ENCODE peak calls at places on chromosome 5, in five cellular contexts. V, K, J, G and Y are unnamed samples.

GRCh38 chr5:90488791-90489190 is 14.1 kb downstream of the POLR3G start:
- DNase-seq in V (no peak), K (no peak), J (peak; percentile 58), G (no peak), Y (no peak)

GRCh38 chr5:81232449-81233079 is 558 bp upstream of the CKMT2 start:
- DNase-seq in V (no peak), K (no peak), J (peak; percentile 67), G (peak; percentile 79), Y (no peak)

GRCh38 chr5:100872409-100873190 is 30.5 kb downstream of the ST8SIA4 start:
- DNase-seq in V (no peak), K (no peak), J (no peak), G (no peak), Y (no peak)

GRCh38 chr5:153565822-153566221 is 75.4 kb downstream of the GRIA1 start:
- DNase-seq in V (no peak), K (no peak), J (peak; percentile 87), G (no peak), Y (no peak)

GRCh38 chr5:169767938-169768337 is 130.9 kb downstream of the DOCK2 start:
- DNase-seq in V (no peak), K (no peak), J (no peak), G (no peak), Y (no peak)

GRCh38 chr5:112848116-112848811 is 12.8 kb upstream of the SRP19 start:
- DNase-seq in V (no peak), K (no peak), J (peak; percentile 80), G (no peak), Y (no peak)

GRCh38 chr5:50968296-50969206 is 302.1 kb downstream of the PARP8 start:
- DNase-seq in V (no peak), K (no peak), J (no peak), G (no peak), Y (peak; percentile 11)

GRCh38 chr5:114467729-114468128 is 105.9 kb downstream of the KCNN2 start:
- DNase-seq in V (no peak), K (no peak), J (peak; percentile 55), G (no peak), Y (no peak)

GRCh38 chr5:42756630-42757601 is at the start of gene CCDC152:
- DNase-seq in V (no peak), K (no peak), J (no peak), G (peak; percentile 28), Y (peak; percentile 21)

GRCh38 chr5:82277613-82277986 is 554 bp downstream of the RPS23 start:
- DNase-seq in V (no peak), K (no peak), J (peak; percentile 12), G (no peak), Y (no peak)

GRCh38 chr5:61926911-61927310 is 379.1 kb upstream of the KIF2A start:
- DNase-seq in V (peak; percentile 10), K (no peak), J (no peak), G (no peak), Y (no peak)

GRCh38 chr5:117405197-117405596 is 830.6 kb upstream of the SEMA6A start:
- DNase-seq in V (no peak), K (no peak), J (no peak), G (no peak), Y (no peak)

GRCh38 chr5:71778678-71779276 is 59.7 kb downstream of the CARTPT start:
- DNase-seq in V (no peak), K (no peak), J (peak; percentile 42), G (no peak), Y (no peak)

GRCh38 chr5:58264276-58264675 is 195.6 kb downstream of the PLK2 start:
- DNase-seq in V (no peak), K (no peak), J (no peak), G (no peak), Y (no peak)

GRCh38 chr5:20000416-20000815 is 12.4 kb upstream of the CDH18 start:
- DNase-seq in V (no peak), K (no peak), J (no peak), G (no peak), Y (no peak)

GRCh38 chr5:102778478-102778877 is 23.4 kb downstream of the PAM start:
- DNase-seq in V (no peak), K (no peak), J (peak; percentile 70), G (no peak), Y (no peak)

GRCh38 chr5:93072831-93073459 is 508.1 kb downstream of the NR2F1-AS1 start:
- DNase-seq in V (no peak), K (no peak), J (peak; percentile 48), G (no peak), Y (no peak)

GRCh38 chr5:5271606-5272321 is 131.6 kb downstream of the ADAMTS16 start:
- DNase-seq in V (peak; percentile 68), K (no peak), J (peak; percentile 56), G (no peak), Y (no peak)

GRCh38 chr5:99586878-99587277 is 658.1 kb upstream of the CHD1 start:
- DNase-seq in V (no peak), K (no peak), J (no peak), G (no peak), Y (no peak)

GRCh38 chr5:173202266-173202875 is 32.6 kb downstream of the NKX2-5 start:
- DNase-seq in V (no peak), K (no peak), J (no peak), G (no peak), Y (no peak)

GRCh38 chr5:23405316-23406068 is 101.9 kb upstream of the PRDM9 start:
- DNase-seq in V (no peak), K (no peak), J (no peak), G (no peak), Y (no peak)
- TF ChIP-seq CTCF in V (no peak), K (no peak), J (no peak), G (no peak), Y (no peak)

GRCh38 chr5:132662925-132663770 is 5.2 kb downstream of the IL13 start:
- DNase-seq in V (no peak), K (no peak), J (peak; percentile 31), G (no peak), Y (no peak)
- TF ChIP-seq CTCF in V (no peak), K (no peak), J (peak; percentile 12), G (no peak), Y (no peak)

DNA sequence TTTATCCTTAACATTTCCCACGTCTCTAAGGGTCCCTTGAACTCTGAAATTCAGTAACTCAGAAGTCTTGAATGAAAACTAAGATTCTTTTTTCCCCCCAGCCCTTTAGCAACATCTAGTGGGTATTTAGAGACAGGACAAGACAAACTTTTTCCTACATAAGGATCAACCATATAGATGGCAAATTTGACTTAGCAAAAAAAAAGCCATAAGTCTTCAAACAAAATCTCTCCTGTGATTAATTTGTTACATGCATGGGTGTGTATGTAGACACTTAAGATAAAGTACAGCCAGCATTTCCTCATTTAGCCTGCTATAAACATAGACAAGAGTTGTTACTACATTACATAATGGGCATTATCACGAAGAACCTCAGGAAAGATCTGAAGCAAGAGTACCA is 29.1 kb upstream of the ANKRD31 start:
- DNase-seq in V (no peak), K (no peak), J (peak; percentile 55), G (no peak), Y (no peak)
- TF ChIP-seq CTCF in V (peak; percentile 19), K (peak; percentile 69), J (peak; percentile 68), G (no peak), Y (no peak)

GRCh38 chr5:124774002-124774318 is 27.5 kb upstream of the ZNF608 start:
- DNase-seq in V (no peak), K (no peak), J (no peak), G (no peak), Y (no peak)

DNA sequence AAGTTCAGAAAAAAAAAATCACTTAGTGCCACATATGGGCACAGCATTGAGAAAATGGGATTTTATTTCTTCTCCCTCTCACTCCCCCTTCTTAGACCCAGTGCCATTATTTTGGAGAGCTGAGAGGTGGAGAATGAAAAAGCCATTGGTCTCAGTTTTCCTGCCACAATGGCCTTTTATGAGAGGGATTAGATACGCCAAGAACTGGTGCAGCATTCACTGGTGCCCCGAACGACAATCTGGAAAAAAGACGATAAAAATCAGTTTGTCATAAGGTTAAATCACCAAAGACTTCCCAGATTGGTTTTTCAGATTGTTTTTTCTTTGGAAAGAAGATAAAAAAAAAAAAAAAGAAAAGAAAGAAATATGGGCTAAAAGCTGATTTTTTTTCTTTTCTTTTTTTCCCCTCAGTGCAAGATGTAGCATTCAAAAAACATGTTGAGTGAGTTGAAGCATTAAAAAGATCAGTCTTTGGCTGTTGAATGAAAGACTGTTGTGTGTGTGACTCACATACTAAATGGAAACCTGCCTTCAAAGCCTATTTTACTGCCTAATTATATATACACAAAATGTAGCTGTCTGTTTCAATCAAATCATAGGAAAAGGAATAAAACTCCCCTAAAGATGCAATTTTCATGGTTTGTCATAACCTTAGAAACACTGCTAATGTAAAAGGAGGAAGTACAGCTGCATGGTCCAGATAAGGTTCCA is 27.0 kb upstream of the ZNF608 start:
- DNase-seq in V (no peak), K (no peak), J (no peak), G (no peak), Y (no peak)
- TF ChIP-seq CTCF in V (no peak), K (no peak), J (no peak), G (no peak), Y (no peak)

GRCh38 chr5:53381-54174 is 38.4 kb upstream of the PLEKHG4B start:
- DNase-seq in V (no peak), K (peak; percentile 54), J (no peak), G (peak; percentile 53), Y (peak; percentile 56)
- TF ChIP-seq CTCF in V (no peak), K (no peak), J (no peak), G (peak; percentile 26), Y (no peak)

GRCh38 chr5:149229298-149229937 is 42.2 kb upstream of the AFAP1L1 start:
- DNase-seq in V (no peak), K (no peak), J (no peak), G (no peak), Y (no peak)
- TF ChIP-seq CTCF in V (no peak), K (no peak), J (no peak), G (no peak), Y (no peak)

DNA sequence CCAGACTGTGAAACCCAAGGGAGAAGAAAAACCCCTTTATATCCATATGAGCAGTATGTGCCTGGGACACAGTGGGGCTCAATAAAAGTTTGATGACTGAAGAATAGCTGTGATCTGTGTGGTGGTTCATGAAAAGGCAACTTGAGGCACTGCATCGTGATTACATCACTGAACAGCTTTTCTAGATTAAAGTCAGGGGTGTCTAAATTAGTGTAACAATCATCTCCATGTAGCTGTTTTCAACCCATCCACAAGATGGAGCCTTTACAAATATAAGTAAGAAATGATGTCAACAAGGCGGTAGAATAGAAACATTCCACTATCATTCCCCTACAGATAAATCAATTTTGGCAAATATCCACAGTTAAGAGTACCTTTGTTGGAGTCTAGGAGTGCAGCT is 55.5 kb downstream of the PRRC1 start:
- DNase-seq in V (no peak), K (no peak), J (no peak), G (no peak), Y (no peak)
- TF ChIP-seq CTCF in V (peak; percentile 17), K (peak; percentile 38), J (peak; percentile 14), G (no peak), Y (peak; percentile 25)

DNA sequence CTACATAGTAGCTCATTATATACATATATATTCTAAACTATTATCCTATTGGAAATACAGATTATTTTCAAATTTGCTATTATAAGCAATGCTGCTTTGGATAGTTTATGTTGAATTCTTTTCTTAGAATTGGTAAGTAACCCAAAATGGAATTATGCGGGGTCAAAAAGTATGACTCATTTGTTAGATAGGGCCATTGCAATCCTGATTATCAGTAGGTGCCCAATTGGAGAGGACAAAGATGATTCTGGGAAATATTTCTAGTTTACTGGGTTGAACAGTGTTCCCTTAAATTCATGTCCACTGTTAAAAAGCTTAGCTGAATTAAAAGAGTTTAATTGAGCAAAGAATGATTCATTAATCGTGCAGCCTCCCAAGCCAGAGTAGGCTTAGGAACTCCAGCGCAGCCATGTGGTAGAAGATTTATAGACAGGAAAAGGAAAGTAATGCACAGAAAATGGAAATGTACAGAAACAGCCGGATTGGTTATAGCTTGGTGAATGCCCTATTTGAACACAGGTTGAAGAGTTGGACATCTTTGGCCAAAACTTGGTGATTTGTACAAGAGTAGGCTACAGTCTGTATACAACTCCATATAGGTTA is 81.8 kb downstream of the GDNF start:
- DNase-seq in V (no peak), K (no peak), J (no peak), G (no peak), Y (no peak)
- TF ChIP-seq CTCF in V (no peak), K (no peak), J (peak; percentile 29), G (no peak), Y (no peak)